ENCODE peak calls at places on chromosomes 16 and 17, in ten cellular contexts. Z is heart right ventricle; B is A673; Y is SJSA1; M is GM23248; D is effector memory CD4-positive, alpha-beta T cell; O is neural progenitor cell; J is mucosa of descending colon; Q is thoracic aorta; R is MM.1S. G is an unnamed sample.
A peak's percentile ranks its signal among the peaks of the same experiment; 100 is the strongest.

GRCh38 chr16:89431158-89431584 is 59.2 kb downstream of the ANKRD11 start:
- DNase-seq in Z (no peak), B (no peak), Y (peak; percentile 91), M (peak; percentile 95), D (no peak), O (no peak), J (peak; percentile 79), Q (no peak), R (no peak), G (peak; percentile 95)

GRCh38 chr16:5916711-5917191 is 819.2 kb upstream of the EEF2KMT start:
- DNase-seq in Z (no peak), B (no peak), Y (no peak), M (no peak), D (no peak), O (peak; percentile 61), J (peak; percentile 52), Q (no peak), R (no peak), G (no peak)

GRCh38 chr16:66886914-66887313 is 6.6 kb downstream of the PDP2 start:
- DNase-seq in Z (no peak), B (no peak), Y (no peak), M (no peak), D (no peak), O (no peak), J (no peak), Q (no peak), R (no peak), G (no peak)

GRCh38 chr17:57696050-57696449 is 49.0 kb downstream of the CCDC182 start:
- DNase-seq in Z (peak; percentile 47), B (no peak), Y (peak; percentile 39), M (no peak), D (no peak), O (no peak), J (no peak), Q (no peak), R (no peak), G (no peak)

GRCh38 chr17:9875441-9875840 is 29.6 kb downstream of the RCVRN start:
- DNase-seq in Z (no peak), B (no peak), Y (no peak), M (peak; percentile 72), D (no peak), O (peak; percentile 47), J (no peak), Q (no peak), R (no peak), G (no peak)

GRCh38 chr16:57764341-57765159 is 29.0 kb downstream of the KATNB1 start:
- DNase-seq in Z (no peak), B (peak; percentile 94), Y (peak; percentile 96), M (peak; percentile 95), D (no peak), O (peak; percentile 45), J (peak; percentile 45), Q (no peak), R (peak; percentile 13), G (peak; percentile 100)

GRCh38 chr17:64564098-64564497 is 57.3 kb downstream of the CEP95 start:
- DNase-seq in Z (no peak), B (no peak), Y (no peak), M (no peak), D (no peak), O (no peak), J (no peak), Q (no peak), R (no peak), G (no peak)

GRCh38 chr17:30219315-30219714 is 16.2 kb downstream of the SLC6A4 start:
- DNase-seq in Z (no peak), B (no peak), Y (no peak), M (no peak), D (no peak), O (no peak), J (no peak), Q (no peak), R (no peak), G (no peak)

GRCh38 chr17:45019177-45019711 is 32.2 kb downstream of the DCAKD start:
- DNase-seq in Z (peak; percentile 16), B (peak; percentile 38), Y (no peak), M (peak; percentile 87), D (peak; percentile 8), O (peak; percentile 53), J (no peak), Q (no peak), R (peak; percentile 52), G (peak; percentile 98)

GRCh38 chr17:16495561-16495960 is 3.6 kb upstream of the LRRC75A start:
- DNase-seq in Z (no peak), B (no peak), Y (no peak), M (no peak), D (no peak), O (no peak), J (no peak), Q (no peak), R (no peak), G (peak; percentile 56)

GRCh38 chr17:54694287-54694887 is 206.3 kb upstream of the TOM1L1 start:
- DNase-seq in Z (no peak), B (peak; percentile 12), Y (no peak), M (no peak), D (no peak), O (no peak), J (no peak), Q (no peak), R (no peak), G (no peak)

GRCh38 chr17:72572604-72573491 is 452.0 kb downstream of the SOX9 start:
- DNase-seq in Z (no peak), B (no peak), Y (no peak), M (peak; percentile 40), D (no peak), O (no peak), J (no peak), Q (no peak), R (no peak), G (no peak)

GRCh38 chr17:80313160-80313829 is 52.6 kb downstream of the RNF213 start:
- DNase-seq in Z (no peak), B (no peak), Y (no peak), M (no peak), D (no peak), O (no peak), J (no peak), Q (no peak), R (no peak), G (no peak)

GRCh38 chr17:48603959-48604769 is 622 bp downstream of the HOXB6 start:
- DNase-seq in Z (no peak), B (peak; percentile 88), Y (no peak), M (peak; percentile 73), D (no peak), O (no peak), J (peak; percentile 81), Q (no peak), R (no peak), G (no peak)

DNA sequence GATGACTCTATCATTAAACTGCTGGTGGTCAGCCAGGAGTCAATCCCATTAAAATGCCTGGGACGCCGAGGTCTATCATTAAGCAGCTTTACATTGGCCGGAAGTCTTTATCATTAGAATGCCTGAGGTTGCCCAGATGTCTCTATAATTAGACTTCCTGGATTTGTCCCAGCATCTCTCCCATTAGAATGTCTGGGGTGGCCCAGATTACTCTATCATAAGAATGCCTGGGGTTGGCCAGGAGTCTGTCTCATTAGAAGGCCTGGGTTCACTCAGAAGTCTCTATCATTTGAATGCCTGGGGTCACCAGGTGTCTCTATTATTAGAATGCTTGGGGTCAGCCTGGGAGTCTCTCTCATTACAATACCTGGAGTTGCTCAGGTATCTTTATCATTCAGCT is 2227.2 kb downstream of the TP53TG3F start:
- DNase-seq in Z (no peak), B (no peak), Y (no peak), M (no peak), D (no peak), O (no peak), J (no peak), Q (no peak), R (no peak), G (no peak)
- H3K9me3 ChIP-seq in Z (no peaks in the 10 kb centered on the region), B (peaks cover 54% of the 10 kb centered on the region), Y (no peaks in the 10 kb centered on the region), M (no peaks in the 10 kb centered on the region), D (peaks cover 20% of the 10 kb centered on the region), O (peaks cover 10% of the 10 kb centered on the region), J (peaks cover 94% of the 10 kb centered on the region), Q (no peaks in the 10 kb centered on the region), R (no peaks in the 10 kb centered on the region), G (no peaks in the 10 kb centered on the region)

DNA sequence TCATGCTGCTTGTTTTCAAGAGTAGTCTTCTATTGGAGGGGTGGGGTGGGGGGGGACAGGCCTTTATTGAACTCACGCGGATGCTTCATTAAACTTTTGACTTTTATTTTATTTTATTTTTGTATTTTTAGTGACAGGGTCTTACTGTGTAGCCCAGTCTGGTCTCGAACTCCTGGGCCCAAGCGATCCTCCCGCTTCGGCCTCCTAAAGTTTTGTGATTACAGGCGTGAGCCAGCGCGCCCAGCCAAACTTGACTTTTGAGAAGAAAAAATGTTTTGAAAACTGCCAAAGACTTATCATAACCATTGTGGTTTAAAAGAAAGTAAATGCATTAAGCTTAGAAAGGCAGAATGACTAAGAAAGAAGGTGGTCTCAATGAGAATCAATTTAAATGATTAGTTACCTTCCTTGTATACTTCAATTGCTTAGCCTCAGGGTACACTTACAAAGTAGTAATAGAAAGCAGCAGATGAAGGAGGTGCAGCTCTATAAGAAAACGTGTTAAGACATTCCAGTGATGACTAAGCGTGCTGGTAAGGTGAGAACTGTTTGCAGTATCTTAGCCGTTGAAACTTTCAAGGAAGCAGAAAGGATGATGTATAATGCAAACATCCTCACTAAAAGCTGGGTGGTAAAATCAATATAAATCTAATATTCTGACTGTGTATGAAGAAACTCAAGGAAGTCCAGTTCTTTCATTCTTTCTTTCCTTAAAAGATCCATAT is 1.2 kb downstream of the AP2B1 start:
- DNase-seq in Z (no peak), B (no peak), Y (no peak), M (peak; percentile 80), D (no peak), O (no peak), J (no peak), Q (no peak), R (no peak), G (peak; percentile 89)
- H3K9me3 ChIP-seq in Z (no peaks in the 10 kb centered on the region), B (no peaks in the 10 kb centered on the region), Y (no peaks in the 10 kb centered on the region), M (no peaks in the 10 kb centered on the region), D (no peaks in the 10 kb centered on the region), O (no peaks in the 10 kb centered on the region), J (no peaks in the 10 kb centered on the region), Q (no peaks in the 10 kb centered on the region), R (no peaks in the 10 kb centered on the region), G (no peaks in the 10 kb centered on the region)

DNA sequence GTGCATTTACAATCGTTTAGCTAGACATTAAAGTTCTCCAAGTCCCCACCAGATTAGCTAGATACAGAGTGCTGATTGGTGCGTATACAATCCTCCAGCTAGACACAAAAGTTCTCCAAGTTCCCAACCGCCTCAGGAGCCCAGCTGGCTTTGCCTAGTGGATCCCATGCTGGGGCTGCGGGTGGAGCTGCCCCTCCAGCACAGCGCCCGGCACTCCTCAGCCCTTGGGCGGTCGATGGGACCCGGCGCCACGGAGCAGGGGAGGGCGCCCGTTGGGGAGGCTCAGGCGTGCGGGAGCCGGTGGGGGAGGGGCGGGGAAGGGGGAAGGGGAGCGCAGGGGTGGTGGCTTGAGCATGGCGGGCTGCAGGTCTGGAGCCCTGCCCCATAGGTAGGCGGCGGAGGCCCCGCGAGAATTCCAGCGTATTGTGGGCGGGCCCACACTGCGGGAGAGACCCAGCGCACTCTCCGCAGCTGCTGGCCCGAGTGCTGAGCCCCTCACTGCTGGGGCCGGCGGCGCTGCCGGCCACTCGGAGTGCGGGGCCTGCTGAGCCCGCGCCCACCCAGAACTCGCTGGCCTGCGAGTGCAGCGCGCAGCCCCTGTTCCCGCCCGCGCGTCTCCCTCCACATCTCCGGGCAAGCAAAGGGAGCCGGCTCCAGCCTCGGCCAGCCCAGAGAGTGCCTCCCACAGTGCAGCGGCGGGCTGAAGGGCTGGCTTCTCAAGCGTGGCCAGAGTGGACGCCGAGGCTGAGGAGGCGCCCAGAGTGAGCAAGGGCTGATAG is 907.5 kb downstream of the CDH8 start:
- DNase-seq in Z (no peak), B (no peak), Y (no peak), M (no peak), D (no peak), O (no peak), J (peak; percentile 33), Q (no peak), R (no peak), G (peak; percentile 18)
- H3K9me3 ChIP-seq in Z (no peaks in the 10 kb centered on the region), B (no peaks in the 10 kb centered on the region), Y (peaks cover 3% of the 10 kb centered on the region), M (no peaks in the 10 kb centered on the region), D (peaks cover 1% of the 10 kb centered on the region), O (no peaks in the 10 kb centered on the region), J (peaks cover 19% of the 10 kb centered on the region), Q (no peaks in the 10 kb centered on the region), R (no peaks in the 10 kb centered on the region), G (no peaks in the 10 kb centered on the region)

GRCh38 chr16:35636831-35637230 is 2177.4 kb downstream of the TP53TG3F start:
- DNase-seq in Z (no peak), B (no peak), Y (no peak), M (no peak), D (no peak), O (no peak), J (no peak), Q (no peak), R (no peak), G (no peak)
- H3K9me3 ChIP-seq in Z (no peaks in the 10 kb centered on the region), B (peaks cover 60% of the 10 kb centered on the region), Y (no peaks in the 10 kb centered on the region), M (no peaks in the 10 kb centered on the region), D (peaks cover 3% of the 10 kb centered on the region), O (peaks cover 33% of the 10 kb centered on the region), J (peaks cover 71% of the 10 kb centered on the region), Q (no peaks in the 10 kb centered on the region), R (no peaks in the 10 kb centered on the region), G (no peaks in the 10 kb centered on the region)

G was measured in osteoblast.